ENCODE peak calls at places on chromosomes 12 and 14, in five cellular contexts. E, X, B, T and G are unnamed samples.

GRCh38 chr14:23478109-23478698 is 8.7 kb downstream of the NGDN start:
- DNase-seq in E (peak; percentile 58), X (peak; percentile 77), B (peak; percentile 38), T (peak; percentile 30), G (peak; percentile 10)

GRCh38 chr12:49909826-49910225 is 6.1 kb upstream of the FAIM2 start:
- DNase-seq in E (peak; percentile 92), X (no peak), B (no peak), T (no peak), G (peak; percentile 9)

GRCh38 chr12:50862316-50862715 is 19.6 kb downstream of the TMPRSS12 start:
- DNase-seq in E (peak; percentile 71), X (no peak), B (no peak), T (no peak), G (no peak)

GRCh38 chr12:47734725-47735480 is 9.6 kb upstream of the ENDOU start:
- DNase-seq in E (no peak), X (no peak), B (no peak), T (no peak), G (peak; percentile 54)

GRCh38 chr14:76531821-76532318 is 155.9 kb downstream of the ESRRB start:
- DNase-seq in E (no peak), X (no peak), B (no peak), T (no peak), G (no peak)

GRCh38 chr14:77051101-77051500 is 22.6 kb upstream of the IRF2BPL start:
- DNase-seq in E (no peak), X (no peak), B (no peak), T (no peak), G (no peak)

GRCh38 chr14:99195602-99196309 is 76.2 kb downstream of the BCL11B start:
- DNase-seq in E (no peak), X (no peak), B (no peak), T (no peak), G (no peak)

GRCh38 chr14:74616996-74617700 is 5.1 kb upstream of the LTBP2 start:
- DNase-seq in E (peak; percentile 26), X (no peak), B (no peak), T (no peak), G (no peak)

GRCh38 chr14:65360144-65360784 is 52.3 kb upstream of the FUT8 start:
- DNase-seq in E (no peak), X (no peak), B (no peak), T (no peak), G (no peak)

GRCh38 chr14:76917759-76918175 is 91.6 kb downstream of the LRRC74A start:
- DNase-seq in E (peak; percentile 26), X (no peak), B (no peak), T (no peak), G (no peak)

GRCh38 chr14:73209943-73210342 is 27.4 kb upstream of the PAPLN start:
- DNase-seq in E (peak; percentile 57), X (no peak), B (no peak), T (no peak), G (no peak)

GRCh38 chr12:42725839-42726238 is 136.3 kb upstream of the PRICKLE1 start:
- DNase-seq in E (peak; percentile 72), X (no peak), B (no peak), T (no peak), G (no peak)

GRCh38 chr12:48292030-48292429 is 58.7 kb downstream of the ZNF641 start:
- DNase-seq in E (no peak), X (no peak), B (no peak), T (no peak), G (no peak)

GRCh38 chr12:124898200-124898950 is 16.1 kb downstream of the UBC start:
- DNase-seq in E (peak; percentile 79), X (peak; percentile 88), B (peak; percentile 35), T (no peak), G (peak; percentile 36)

GRCh38 chr14:20427231-20428009 is 8.5 kb downstream of the KLHL33 start:
- DNase-seq in E (peak; percentile 67), X (peak; percentile 66), B (no peak), T (peak; percentile 74), G (no peak)

GRCh38 chr12:22526836-22527235 is 17.5 kb downstream of the C2CD5 start:
- DNase-seq in E (no peak), X (no peak), B (no peak), T (no peak), G (no peak)

GRCh38 chr12:71107976-71108749 is 49.6 kb downstream of the TSPAN8 start:
- DNase-seq in E (no peak), X (no peak), B (no peak), T (no peak), G (no peak)

GRCh38 chr12:130647814-130648213 is 68.3 kb downstream of the RIMBP2 start:
- DNase-seq in E (no peak), X (no peak), B (no peak), T (no peak), G (no peak)

GRCh38 chr14:94754391-94754942 is 15.4 kb downstream of the GSC start:
- DNase-seq in E (no peak), X (no peak), B (no peak), T (no peak), G (no peak)

GRCh38 chr12:91952916-91953315 is 192.7 kb downstream of the BTG1 start:
- DNase-seq in E (no peak), X (no peak), B (no peak), T (no peak), G (no peak)

GRCh38 chr12:94525951-94526350 is 66.3 kb upstream of the CEP83 start:
- DNase-seq in E (no peak), X (no peak), B (no peak), T (no peak), G (no peak)

GRCh38 chr14:101412741-101413140 is 148.6 kb upstream of the DIO3 start:
- DNase-seq in E (peak; percentile 33), X (no peak), B (no peak), T (no peak), G (no peak)

GRCh38 chr12:44847888-44848770 is 28.0 kb downstream of the NELL2 start:
- DNase-seq in E (no peak), X (peak; percentile 20), B (peak; percentile 49), T (no peak), G (no peak)

GRCh38 chr14:76083796-76084195 is 67.9 kb upstream of the GPATCH2L start:
- DNase-seq in E (no peak), X (no peak), B (no peak), T (no peak), G (peak; percentile 6)

GRCh38 chr12:88300931-88301330 is 158.8 kb downstream of the TMTC3 start:
- DNase-seq in E (no peak), X (no peak), B (no peak), T (no peak), G (no peak)

GRCh38 chr12:8499616-8500015 is 13.7 kb upstream of the CLEC4D start:
- DNase-seq in E (no peak), X (no peak), B (no peak), T (no peak), G (no peak)

GRCh38 chr14:22096511-22096890 is 422.9 kb upstream of the OR4E1 start:
- DNase-seq in E (no peak), X (no peak), B (no peak), T (no peak), G (no peak)

GRCh38 chr14:95876769-95877490 is at the start of gene TUNAR:
- DNase-seq in E (no peak), X (peak; percentile 19), B (no peak), T (no peak), G (no peak)

GRCh38 chr12:82082476-82082875 is 275.7 kb downstream of the CCDC59 start:
- DNase-seq in E (no peak), X (no peak), B (no peak), T (no peak), G (no peak)

GRCh38 chr12:3076730-3077571 is at the start of gene TSPAN9:
- DNase-seq in E (peak; percentile 86), X (peak; percentile 77), B (peak; percentile 55), T (peak; percentile 15), G (peak; percentile 35)

GRCh38 chr12:106226884-106227640 is 20.8 kb downstream of the CKAP4 start:
- DNase-seq in E (peak; percentile 78), X (peak; percentile 69), B (no peak), T (no peak), G (no peak)

GRCh38 chr12:88958153-88958552 is 377.9 kb upstream of the KITLG start:
- DNase-seq in E (no peak), X (no peak), B (no peak), T (no peak), G (no peak)

GRCh38 chr12:91211869-91212268 is 29.3 kb upstream of the DCN start:
- DNase-seq in E (no peak), X (no peak), B (no peak), T (no peak), G (no peak)

GRCh38 chr12:510071-510825 is 50.5 kb downstream of the B4GALNT3 start:
- DNase-seq in E (peak; percentile 35), X (no peak), B (no peak), T (no peak), G (no peak)

GRCh38 chr12:25054783-25055144 is 105.9 kb upstream of the BCAT1 start:
- DNase-seq in E (peak; percentile 56), X (no peak), B (peak; percentile 38), T (no peak), G (no peak)

GRCh38 chr12:95966287-95966870 is 23.2 kb downstream of the AMDHD1 start:
- DNase-seq in E (no peak), X (no peak), B (no peak), T (no peak), G (no peak)

GRCh38 chr12:69837191-69838085 is 12.4 kb downstream of the MYRFL start:
- DNase-seq in E (no peak), X (no peak), B (no peak), T (no peak), G (peak; percentile 4)